ENCODE peak calls at places on chromosomes 16 and 17, in five cellular contexts. L, M, C, P and N are unnamed samples.

GRCh38 chr17:66966529-66967418 is 2.3 kb downstream of the CACNG4 start:
- DNase-seq in L (no peak), M (no peak), C (no peak), P (no peak), N (no peak)

GRCh38 chr17:44086364-44087311 is 16.1 kb downstream of the G6PC3 start:
- DNase-seq in L (peak), M (peak), C (no peak), P (peak), N (no peak)

GRCh38 chr17:41967141-41967920 is 736 bp downstream of the CNP start:
- DNase-seq in L (no peak), M (no peak), C (no peak), P (no peak), N (no peak)

GRCh38 chr16:55015181-55015913 is 84.7 kb downstream of the IRX5 start:
- DNase-seq in L (no peak), M (no peak), C (no peak), P (no peak), N (no peak)

GRCh38 chr17:76544916-76545365 is 5.1 kb downstream of the PRCD start:
- DNase-seq in L (no peak), M (no peak), C (no peak), P (no peak), N (no peak)

GRCh38 chr17:69246726-69247375 is 18.2 kb upstream of the ABCA10 start:
- DNase-seq in L (peak), M (peak), C (no peak), P (peak), N (peak)

GRCh38 chr16:69112285-69113129 is 7.1 kb downstream of the HAS3 start:
- DNase-seq in L (peak), M (peak), C (peak), P (peak), N (peak)

GRCh38 chr17:80080081-80080480 is 21.3 kb upstream of the GAA start:
- DNase-seq in L (no peak), M (no peak), C (no peak), P (no peak), N (no peak)

GRCh38 chr16:79267781-79268180 is 332.8 kb downstream of the MAF start:
- DNase-seq in L (no peak), M (no peak), C (no peak), P (no peak), N (no peak)